ENCODE peak calls at places on chromosomes 4 and X, in five cellular contexts. F is tibial nerve; Y is PC-9; J is OCI-LY7; C is CD8-positive, alpha-beta T cell. Q is an unnamed sample.

GRCh38 chr4:109408711-109409110 is 24.9 kb upstream of the SEC24B start:
- DNase-seq in Y (no peak), F (no peak), J (no peak), C (no peak), Q (no peak)

GRCh38 chr4:74424111-74424510 is 20.8 kb upstream of the AREG start:
- DNase-seq in F (no peak), Y (no peak), J (no peak), C (no peak), Q (no peak)

GRCh38 chr4:186935881-186936280 is 212.2 kb upstream of the FAT1 start:
- DNase-seq in C (no peak), F (no peak), J (no peak), Y (no peak), Q (no peak)

GRCh38 chrX:135484636-135485289 is 35.7 kb upstream of the INTS6L start:
- DNase-seq in C (no peak), J (peak), Y (no peak), F (no peak), Q (peak)

GRCh38 chr4:128107766-128108165 is 46.7 kb downstream of the LARP1B start:
- DNase-seq in C (no peak), J (no peak), F (no peak), Y (no peak), Q (peak)

GRCh38 chrX:311156-312129 is 7.2 kb downstream of the GTPBP6 start:
- DNase-seq in F (no peak), Y (no peak), C (no peak), J (no peak), Q (no peak)

GRCh38 chr4:10608501-10609219 is 75.9 kb downstream of the CLNK start:
- DNase-seq in C (no peak), Y (no peak), J (no peak), F (no peak), Q (peak)

GRCh38 chrX:14963447-14964236 is 90.4 kb downstream of the MOSPD2 start:
- DNase-seq in Y (peak), C (no peak), J (no peak), F (no peak), Q (peak)

GRCh38 chr4:70632028-70632427 is 3.5 kb downstream of the ENAM start:
- DNase-seq in J (no peak), C (no peak), Y (peak), F (no peak), Q (peak)

GRCh38 chr4:151866266-151866918 is 105.6 kb upstream of the GATB start:
- DNase-seq in Y (no peak), J (no peak), C (no peak), F (no peak), Q (no peak)

GRCh38 chr4:151864068-151864467 is 103.3 kb upstream of the GATB start:
- DNase-seq in J (no peak), C (no peak), Y (no peak), F (no peak), Q (no peak)

GRCh38 chr4:151865327-151865726 is 104.5 kb upstream of the GATB start:
- DNase-seq in C (no peak), J (no peak), Y (no peak), F (peak), Q (no peak)

GRCh38 chr4:151862766-151863165 is 102.0 kb upstream of the GATB start:
- DNase-seq in J (no peak), Y (peak), F (no peak), C (no peak), Q (peak)

GRCh38 chr4:151865744-151866143 is 104.9 kb upstream of the GATB start:
- DNase-seq in F (no peak), Y (no peak), J (no peak), C (no peak), Q (no peak)
- H3K4me3 ChIP-seq in F (no peak), Y (no peak), J (no peak), C (no peak), Q (no peak)

GRCh38 chr4:184816962-184817361 is 8.8 kb downstream of the ACSL1 start:
- DNase-seq in C (no peak), Y (no peak), F (no peak), J (peak), Q (no peak)

GRCh38 chr4:184812651-184813181 is 13.1 kb downstream of the ACSL1 start:
- DNase-seq in C (no peak), F (no peak), Y (peak), J (no peak), Q (no peak)

GRCh38 chr4:184817494-184818215 is 8.1 kb downstream of the ACSL1 start:
- DNase-seq in F (no peak), Y (no peak), J (peak), C (no peak), Q (no peak)

GRCh38 chr4:184814686-184815045 is 11.1 kb downstream of the ACSL1 start:
- DNase-seq in J (no peak), Y (no peak), F (no peak), C (no peak), Q (peak)

GRCh38 chr4:184815046-184815877 is 10.5 kb downstream of the ACSL1 start:
- DNase-seq in C (no peak), J (peak), F (peak), Y (peak), Q (peak)
- H3K4me3 ChIP-seq in C (no peak), J (peak), F (no peak), Y (peak), Q (no peak)

DNA sequence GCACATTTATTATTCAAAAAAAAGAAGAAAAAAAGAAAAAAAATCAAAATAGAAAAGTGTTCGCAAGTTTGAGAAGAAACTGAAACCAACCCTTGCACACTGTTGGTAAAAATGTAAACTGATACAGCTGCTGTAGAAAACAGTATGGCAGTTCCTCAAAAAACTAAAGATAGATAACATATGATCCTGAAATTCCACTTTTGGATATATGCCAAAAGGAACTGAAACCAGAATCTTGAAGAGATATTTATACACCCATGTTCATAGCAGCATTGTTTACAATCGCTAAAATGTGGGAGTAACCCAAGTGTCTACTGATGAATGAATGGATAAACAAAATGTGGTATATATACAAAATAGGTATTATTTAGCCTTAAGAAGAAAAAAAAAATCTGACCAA is 155.4 kb downstream of the TBCK start:
- DNase-seq in Y (no peak), F (no peak), J (no peak), C (no peak), Q (no peak)
- H3K4me3 ChIP-seq in Y (no peak), F (no peak), J (no peak), C (no peak), Q (no peak)

GRCh38 chrX:101931104-101931493 is 728 bp downstream of the ZMAT1 start:
- DNase-seq in J (no peak), Y (no peak), F (no peak), C (no peak), Q (no peak)

GRCh38 chrX:101931494-101932248 is at the start of gene ZMAT1:
- DNase-seq in F (peak), C (peak), Y (no peak), J (no peak), Q (peak)

DNA sequence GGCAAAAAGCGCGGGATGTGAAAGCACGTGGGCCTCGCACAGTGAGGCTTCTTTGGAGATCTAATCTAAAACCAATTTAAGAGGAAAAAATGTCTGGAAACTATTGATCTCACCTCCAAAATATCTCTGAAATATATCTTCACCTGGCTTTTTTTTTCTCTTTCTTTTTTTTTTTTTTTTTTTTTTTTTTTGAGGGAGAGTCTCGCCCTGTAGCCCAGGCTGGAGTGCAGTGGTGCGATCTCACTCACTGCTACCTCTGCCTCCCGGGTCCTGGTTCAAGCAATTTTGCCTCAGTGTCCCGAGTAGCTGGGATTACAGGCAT is 383 bp upstream of the ZMAT1 start:
- DNase-seq in C (no peak), J (no peak), Y (no peak), F (no peak), Q (no peak)
- H3K4me3 ChIP-seq in C (peak), J (no peak), Y (peak), F (no peak), Q (peak)

Q was measured in foreskin fibroblast.